ENCODE peak calls at places on chromosomes 12 and 14, in ten cellular contexts. One of them, this sample, is unnamed.

GRCh38 chr14:24734917-24735500 is 101.0 kb upstream of the GZMB start:
- DNase-seq in PC-9: peak; percentile 8
- DNase-seq in heart left ventricle: peak; percentile 39
- DNase-seq in IMR-90: peak; percentile 69
- DNase-seq in body of pancreas: peak; percentile 54
- DNase-seq in cardiac muscle cell: peak; percentile 82
- DNase-seq in ovary: no peak
- DNase-seq in SK-N-SH: peak; percentile 14
- DNase-seq in left ventricle myocardium inferior: no peak
- DNase-seq in gastrocnemius medialis: no peak
- DNase-seq in this sample: peak; percentile 11

GRCh38 chr14:77579065-77579464 is 37.4 kb downstream of the SPTLC2 start:
- DNase-seq in PC-9: no peak
- DNase-seq in heart left ventricle: no peak
- DNase-seq in IMR-90: peak; percentile 54
- DNase-seq in body of pancreas: no peak
- DNase-seq in cardiac muscle cell: no peak
- DNase-seq in ovary: no peak
- DNase-seq in SK-N-SH: no peak
- DNase-seq in left ventricle myocardium inferior: no peak
- DNase-seq in gastrocnemius medialis: no peak
- DNase-seq in this sample: no peak

GRCh38 chr14:58821421-58821820 is 183.7 kb downstream of the DACT1 start:
- DNase-seq in PC-9: no peak
- DNase-seq in heart left ventricle: no peak
- DNase-seq in IMR-90: no peak
- DNase-seq in body of pancreas: no peak
- DNase-seq in cardiac muscle cell: no peak
- DNase-seq in ovary: no peak
- DNase-seq in SK-N-SH: no peak
- DNase-seq in left ventricle myocardium inferior: no peak
- DNase-seq in gastrocnemius medialis: no peak
- DNase-seq in this sample: no peak

GRCh38 chr14:103528512-103529382 is at the start of gene TRMT61A:
- DNase-seq in PC-9: peak; percentile 89
- DNase-seq in heart left ventricle: peak; percentile 91
- DNase-seq in IMR-90: peak; percentile 92
- DNase-seq in body of pancreas: peak; percentile 93
- DNase-seq in cardiac muscle cell: peak; percentile 94
- DNase-seq in ovary: peak; percentile 94
- DNase-seq in SK-N-SH: peak; percentile 99
- DNase-seq in left ventricle myocardium inferior: peak; percentile 91
- DNase-seq in gastrocnemius medialis: peak; percentile 89
- DNase-seq in this sample: peak; percentile 92

GRCh38 chr14:43407721-43408120 is 1099.4 kb downstream of the FSCB start:
- DNase-seq in PC-9: no peak
- DNase-seq in heart left ventricle: no peak
- DNase-seq in IMR-90: no peak
- DNase-seq in body of pancreas: no peak
- DNase-seq in cardiac muscle cell: no peak
- DNase-seq in ovary: no peak
- DNase-seq in SK-N-SH: no peak
- DNase-seq in left ventricle myocardium inferior: no peak
- DNase-seq in gastrocnemius medialis: no peak
- DNase-seq in this sample: no peak

GRCh38 chr12:127294651-127295205 is 972.2 kb upstream of the TMEM132C start:
- DNase-seq in PC-9: no peak
- DNase-seq in heart left ventricle: no peak
- DNase-seq in IMR-90: no peak
- DNase-seq in body of pancreas: no peak
- DNase-seq in cardiac muscle cell: no peak
- DNase-seq in ovary: no peak
- DNase-seq in SK-N-SH: no peak
- DNase-seq in left ventricle myocardium inferior: no peak
- DNase-seq in gastrocnemius medialis: no peak
- DNase-seq in this sample: no peak

GRCh38 chr12:3048540-3048939 is 28.6 kb upstream of the TSPAN9 start:
- DNase-seq in PC-9: no peak
- DNase-seq in heart left ventricle: no peak
- DNase-seq in IMR-90: no peak
- DNase-seq in body of pancreas: no peak
- DNase-seq in cardiac muscle cell: no peak
- DNase-seq in ovary: no peak
- DNase-seq in SK-N-SH: no peak
- DNase-seq in left ventricle myocardium inferior: no peak
- DNase-seq in gastrocnemius medialis: no peak
- DNase-seq in this sample: no peak

GRCh38 chr14:73833530-73834257 is 17.9 kb upstream of the PTGR2 start:
- DNase-seq in PC-9: peak; percentile 32
- DNase-seq in heart left ventricle: peak; percentile 36
- DNase-seq in IMR-90: peak; percentile 44
- DNase-seq in body of pancreas: peak; percentile 35
- DNase-seq in cardiac muscle cell: peak; percentile 84
- DNase-seq in ovary: peak; percentile 58
- DNase-seq in SK-N-SH: no peak
- DNase-seq in left ventricle myocardium inferior: peak; percentile 27
- DNase-seq in gastrocnemius medialis: no peak
- DNase-seq in this sample: no peak

GRCh38 chr14:63435838-63436237 is 107.3 kb downstream of the PPP2R5E start:
- DNase-seq in PC-9: no peak
- DNase-seq in heart left ventricle: peak; percentile 48
- DNase-seq in IMR-90: peak; percentile 92
- DNase-seq in body of pancreas: peak; percentile 72
- DNase-seq in cardiac muscle cell: peak; percentile 60
- DNase-seq in ovary: peak; percentile 78
- DNase-seq in SK-N-SH: no peak
- DNase-seq in left ventricle myocardium inferior: peak; percentile 42
- DNase-seq in gastrocnemius medialis: peak; percentile 78
- DNase-seq in this sample: no peak
- H3K4me1 ChIP-seq in PC-9: peaks cover 37% of the 10 kb centered on the region
- H3K4me1 ChIP-seq in heart left ventricle: peaks cover 47% of the 10 kb centered on the region
- H3K4me1 ChIP-seq in IMR-90: peaks cover 10% of the 10 kb centered on the region
- H3K4me1 ChIP-seq in body of pancreas: peaks cover 49% of the 10 kb centered on the region
- H3K4me1 ChIP-seq in cardiac muscle cell: peaks cover 21% of the 10 kb centered on the region
- H3K4me1 ChIP-seq in ovary: peaks cover 20% of the 10 kb centered on the region
- H3K4me1 ChIP-seq in SK-N-SH: peaks cover 15% of the 10 kb centered on the region
- H3K4me1 ChIP-seq in left ventricle myocardium inferior: peaks cover 92% of the 10 kb centered on the region
- H3K4me1 ChIP-seq in gastrocnemius medialis: peaks cover 67% of the 10 kb centered on the region
- H3K4me1 ChIP-seq in this sample: peaks cover 17% of the 10 kb centered on the region

GRCh38 chr14:105589161-105589925 is 63.0 kb downstream of the TMEM121 start:
- DNase-seq in PC-9: no peak
- DNase-seq in heart left ventricle: no peak
- DNase-seq in IMR-90: no peak
- DNase-seq in body of pancreas: no peak
- DNase-seq in cardiac muscle cell: no peak
- DNase-seq in ovary: no peak
- DNase-seq in SK-N-SH: no peak
- DNase-seq in left ventricle myocardium inferior: no peak
- DNase-seq in gastrocnemius medialis: no peak
- DNase-seq in this sample: no peak
- H3K4me3 ChIP-seq in PC-9: no peak overlapping the region
- H3K4me3 ChIP-seq in heart left ventricle: no peak overlapping the region
- H3K4me3 ChIP-seq in IMR-90: no peak overlapping the region
- H3K4me3 ChIP-seq in body of pancreas: no peak overlapping the region
- H3K4me3 ChIP-seq in cardiac muscle cell: no peak overlapping the region
- H3K4me3 ChIP-seq in ovary: no peak overlapping the region
- H3K4me3 ChIP-seq in SK-N-SH: no peak overlapping the region
- H3K4me3 ChIP-seq in left ventricle myocardium inferior: no peak overlapping the region
- H3K4me3 ChIP-seq in gastrocnemius medialis: no peak overlapping the region
- H3K4me3 ChIP-seq in this sample: no peak overlapping the region

GRCh38 chr12:53988519-53989226 is 3.7 kb downstream of the HOXC10 start:
- DNase-seq in PC-9: no peak
- DNase-seq in heart left ventricle: no peak
- DNase-seq in IMR-90: no peak
- DNase-seq in body of pancreas: no peak
- DNase-seq in cardiac muscle cell: no peak
- DNase-seq in ovary: no peak
- DNase-seq in SK-N-SH: no peak
- DNase-seq in left ventricle myocardium inferior: no peak
- DNase-seq in gastrocnemius medialis: no peak
- DNase-seq in this sample: no peak
- H3K4me1 ChIP-seq in PC-9: peaks cover 29% of the 10 kb centered on the region
- H3K4me1 ChIP-seq in heart left ventricle: peaks cover 18% of the 10 kb centered on the region
- H3K4me1 ChIP-seq in IMR-90: peaks cover 2% of the 10 kb centered on the region
- H3K4me1 ChIP-seq in body of pancreas: peaks cover 27% of the 10 kb centered on the region
- H3K4me1 ChIP-seq in cardiac muscle cell: no peaks in the 10 kb centered on the region
- H3K4me1 ChIP-seq in ovary: peaks cover 4% of the 10 kb centered on the region
- H3K4me1 ChIP-seq in SK-N-SH: no peaks in the 10 kb centered on the region
- H3K4me1 ChIP-seq in left ventricle myocardium inferior: peaks cover 25% of the 10 kb centered on the region
- H3K4me1 ChIP-seq in gastrocnemius medialis: peaks cover 62% of the 10 kb centered on the region
- H3K4me1 ChIP-seq in this sample: peaks cover 21% of the 10 kb centered on the region

GRCh38 chr12:68539615-68539952 is 71.1 kb upstream of the RAP1B start:
- DNase-seq in PC-9: no peak
- DNase-seq in heart left ventricle: no peak
- DNase-seq in IMR-90: no peak
- DNase-seq in body of pancreas: no peak
- DNase-seq in cardiac muscle cell: no peak
- DNase-seq in ovary: no peak
- DNase-seq in SK-N-SH: no peak
- DNase-seq in left ventricle myocardium inferior: no peak
- DNase-seq in gastrocnemius medialis: no peak
- DNase-seq in this sample: no peak
- H3K4me3 ChIP-seq in PC-9: no peak overlapping the region
- H3K4me3 ChIP-seq in heart left ventricle: no peak overlapping the region
- H3K4me3 ChIP-seq in IMR-90: no peak overlapping the region
- H3K4me3 ChIP-seq in body of pancreas: no peak overlapping the region
- H3K4me3 ChIP-seq in cardiac muscle cell: no peak overlapping the region
- H3K4me3 ChIP-seq in ovary: no peak overlapping the region
- H3K4me3 ChIP-seq in SK-N-SH: no peak overlapping the region
- H3K4me3 ChIP-seq in left ventricle myocardium inferior: peak overlapping the region; percentile 53
- H3K4me3 ChIP-seq in gastrocnemius medialis: peak overlapping the region; percentile 36
- H3K4me3 ChIP-seq in this sample: no peak overlapping the region

DNA sequence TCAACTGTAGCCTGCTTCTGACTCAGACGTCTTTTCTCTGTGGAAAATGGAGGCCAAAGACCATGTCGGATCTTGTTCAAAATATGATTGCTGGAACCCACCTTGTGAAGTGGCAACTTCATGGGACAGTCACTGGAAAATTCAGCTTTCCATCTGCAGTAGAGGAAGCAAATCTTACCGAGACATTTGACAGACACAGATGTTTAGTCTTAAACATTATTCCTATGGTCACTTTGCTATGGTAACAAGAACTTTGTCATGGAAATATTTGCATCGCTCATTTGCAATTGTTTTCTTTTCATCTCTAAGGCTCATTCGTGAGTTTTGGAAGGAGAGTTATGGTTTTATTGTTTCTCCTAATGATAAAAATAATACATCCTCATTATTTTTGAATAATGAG is 98.3 kb upstream of the HIF1A start:
- DNase-seq in PC-9: no peak
- DNase-seq in heart left ventricle: no peak
- DNase-seq in IMR-90: no peak
- DNase-seq in body of pancreas: no peak
- DNase-seq in cardiac muscle cell: peak; percentile 63
- DNase-seq in ovary: no peak
- DNase-seq in SK-N-SH: no peak
- DNase-seq in left ventricle myocardium inferior: no peak
- DNase-seq in gastrocnemius medialis: no peak
- DNase-seq in this sample: no peak
- H3K4me1 ChIP-seq in PC-9: peaks cover 17% of the 10 kb centered on the region
- H3K4me1 ChIP-seq in heart left ventricle: peaks cover 13% of the 10 kb centered on the region
- H3K4me1 ChIP-seq in IMR-90: peaks cover 14% of the 10 kb centered on the region
- H3K4me1 ChIP-seq in body of pancreas: peaks cover 13% of the 10 kb centered on the region
- H3K4me1 ChIP-seq in cardiac muscle cell: peaks cover 26% of the 10 kb centered on the region
- H3K4me1 ChIP-seq in ovary: peaks cover 5% of the 10 kb centered on the region
- H3K4me1 ChIP-seq in SK-N-SH: peaks cover 7% of the 10 kb centered on the region
- H3K4me1 ChIP-seq in left ventricle myocardium inferior: peaks cover 17% of the 10 kb centered on the region
- H3K4me1 ChIP-seq in gastrocnemius medialis: peaks cover 7% of the 10 kb centered on the region
- H3K4me1 ChIP-seq in this sample: peaks cover 32% of the 10 kb centered on the region